ENCODE peak calls at places on chromosomes 3 and 15, in four cellular contexts. I is uterus, Z is upper lobe of left lung, V is Peyer's patch. Y is an unnamed sample.
A peak's percentile ranks its signal among the peaks of the same experiment; 100 is the strongest.

GRCh38 chr15:66461917-66462316 is 35.6 kb downstream of the SNAPC5 start:
- DNase-seq in I (no peak), Z (no peak), V (no peak), Y (no peak)

GRCh38 chr15:25742421-25743159 is 120.5 kb downstream of the ATP10A start:
- DNase-seq in I (no peak), Z (no peak), V (no peak), Y (no peak)

GRCh38 chr3:62261800-62262199 is 111.5 kb downstream of the FEZF2 start:
- DNase-seq in I (no peak), Z (no peak), V (no peak), Y (no peak)

GRCh38 chr15:40300771-40301170 is 7.0 kb downstream of the PLCB2 start:
- DNase-seq in I (no peak), Z (no peak), V (no peak), Y (no peak)

GRCh38 chr15:38217788-38218609 is 34.6 kb upstream of the SPRED1 start:
- DNase-seq in I (no peak), Z (no peak), V (no peak), Y (no peak)

GRCh38 chr3:65107174-65107573 is 419.4 kb upstream of the ADAMTS9 start:
- DNase-seq in I (peak; percentile 31), Z (no peak), V (no peak), Y (no peak)

GRCh38 chr15:88218557-88219214 is 37.9 kb downstream of the NTRK3 start:
- DNase-seq in I (no peak), Z (no peak), V (no peak), Y (no peak)

GRCh38 chr3:179885950-179886349 is 150.8 kb downstream of the PEX5L start:
- DNase-seq in I (no peak), Z (no peak), V (no peak), Y (no peak)

GRCh38 chr15:79811406-79812405 is 85.1 kb downstream of the MTHFS start:
- DNase-seq in I (no peak), Z (peak; percentile 73), V (no peak), Y (peak; percentile 64)

GRCh38 chr3:123406598-123406997 is 42.3 kb downstream of the ADCY5 start:
- DNase-seq in I (peak; percentile 77), Z (no peak), V (peak; percentile 45), Y (no peak)

GRCh38 chr3:15330031-15330596 is 2.3 kb downstream of the SH3BP5 start:
- DNase-seq in I (peak; percentile 93), Z (no peak), V (no peak), Y (peak; percentile 91)

GRCh38 chr3:53730565-53730964 is 115.7 kb downstream of the CHDH start:
- DNase-seq in I (peak; percentile 49), Z (no peak), V (no peak), Y (no peak)

GRCh38 chr3:50340404-50341329 is at the start of gene RASSF1:
- DNase-seq in I (peak; percentile 70), Z (peak; percentile 95), V (peak; percentile 84), Y (peak; percentile 96)

GRCh38 chr3:190178779-190179178 is 58.1 kb upstream of the P3H2 start:
- DNase-seq in I (no peak), Z (no peak), V (no peak), Y (no peak)

GRCh38 chr3:149003653-149004305 is 12.4 kb downstream of the GYG1 start:
- DNase-seq in I (no peak), Z (no peak), V (no peak), Y (no peak)

GRCh38 chr3:65793495-65794200 is 245.1 kb downstream of the MAGI1 start:
- DNase-seq in I (no peak), Z (no peak), V (no peak), Y (no peak)

GRCh38 chr3:160704006-160704405 is 27.0 kb downstream of the ARL14 start:
- DNase-seq in I (no peak), Z (no peak), V (no peak), Y (no peak)

GRCh38 chr3:57007513-57008415 is 52.7 kb upstream of the SPATA12 start:
- DNase-seq in I (peak; percentile 83), Z (no peak), V (no peak), Y (peak; percentile 83)

GRCh38 chr3:10945683-10946287 is 46.8 kb upstream of the SLC6A1 start:
- DNase-seq in I (peak; percentile 29), Z (no peak), V (peak; percentile 67), Y (peak; percentile 88)

GRCh38 chr3:186640473-186640818 is 247 bp downstream of the FETUB start:
- DNase-seq in I (no peak), Z (peak; percentile 29), V (no peak), Y (no peak)

GRCh38 chr3:163056874-163057497 is 1560.4 kb downstream of the OTOL1 start:
- DNase-seq in I (peak; percentile 35), Z (no peak), V (no peak), Y (peak; percentile 26)

GRCh38 chr3:120072867-120073525 is 21.3 kb downstream of the GSK3B start:
- DNase-seq in I (no peak), Z (no peak), V (no peak), Y (no peak)

GRCh38 chr3:40752492-40752891 is 227.7 kb downstream of the ZNF621 start:
- DNase-seq in I (no peak), Z (no peak), V (no peak), Y (no peak)

GRCh38 chr3:150106752-150107428 is 136.2 kb upstream of the PFN2 start:
- DNase-seq in I (no peak), Z (no peak), V (no peak), Y (no peak)

GRCh38 chr3:43737001-43737440 is 46.3 kb downstream of the ABHD5 start:
- DNase-seq in I (no peak), Z (no peak), V (peak; percentile 57), Y (no peak)

GRCh38 chr15:100236981-100237720 is 104.6 kb downstream of the ADAMTS17 start:
- DNase-seq in I (no peak), Z (no peak), V (no peak), Y (no peak)

GRCh38 chr15:70274255-70274654 is 176.5 kb upstream of the TLE3 start:
- DNase-seq in I (no peak), Z (no peak), V (no peak), Y (no peak)

GRCh38 chr15:101617390-101617965 is 34.7 kb downstream of the TM2D3 start:
- DNase-seq in I (no peak), Z (peak; percentile 37), V (no peak), Y (no peak)

GRCh38 chr3:31456373-31456772 is 76.4 kb upstream of the STT3B start:
- DNase-seq in I (no peak), Z (no peak), V (no peak), Y (peak; percentile 35)

GRCh38 chr3:707041-707440 is 385.8 kb upstream of the CNTN6 start:
- DNase-seq in I (no peak), Z (no peak), V (no peak), Y (no peak)

GRCh38 chr3:117097356-117097755 is 387.8 kb downstream of the TUSC7 start:
- DNase-seq in I (no peak), Z (no peak), V (no peak), Y (no peak)

GRCh38 chr3:69120879-69121464 is 1.4 kb downstream of the LMOD3 start:
- DNase-seq in I (peak; percentile 72), Z (no peak), V (no peak), Y (peak; percentile 93)

GRCh38 chr3:39705351-39705900 is 104.0 kb upstream of the MYRIP start:
- DNase-seq in I (no peak), Z (no peak), V (no peak), Y (no peak)

GRCh38 chr3:15102256-15102655 is 3.3 kb upstream of the RBSN start:
- DNase-seq in I (peak; percentile 21), Z (peak; percentile 86), V (peak; percentile 66), Y (peak; percentile 68)

GRCh38 chr15:33494306-33494705 is 183.5 kb downstream of the RYR3 start:
- DNase-seq in I (no peak), Z (no peak), V (no peak), Y (no peak)

GRCh38 chr3:18559323-18559972 is 134.3 kb upstream of the SATB1 start:
- DNase-seq in I (no peak), Z (no peak), V (no peak), Y (no peak)

GRCh38 chr3:72906154-72906553 is 18.3 kb downstream of the GXYLT2 start:
- DNase-seq in I (no peak), Z (no peak), V (no peak), Y (peak; percentile 66)

GRCh38 chr3:69691860-69692259 is 47.4 kb upstream of the MITF start:
- DNase-seq in I (no peak), Z (no peak), V (no peak), Y (no peak)

GRCh38 chr3:58022490-58022889 is 14.3 kb downstream of the FLNB start:
- DNase-seq in I (no peak), Z (no peak), V (no peak), Y (no peak)

GRCh38 chr3:126146525-126147146 is 33.8 kb downstream of the ALDH1L1 start:
- DNase-seq in I (no peak), Z (no peak), V (peak; percentile 32), Y (peak; percentile 80)

DNA sequence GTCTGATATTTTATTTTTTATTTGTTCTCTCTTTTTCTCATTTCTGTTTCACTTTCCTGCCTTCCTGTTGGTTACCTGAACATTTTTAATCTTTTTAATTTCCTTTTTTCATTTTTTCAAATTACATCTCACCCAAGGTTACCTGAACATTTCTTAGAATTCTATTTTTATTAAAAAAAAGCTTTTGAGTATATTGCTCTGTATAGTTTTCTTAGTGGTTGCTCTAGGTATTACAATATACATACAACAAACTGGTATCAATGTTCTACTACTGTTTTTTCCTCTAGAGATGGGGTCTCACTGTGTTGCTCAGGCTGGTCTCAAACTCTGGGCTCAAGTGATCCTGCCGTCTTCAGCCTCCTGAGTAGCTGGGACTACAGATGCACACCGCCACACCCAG is 79.4 kb downstream of the DHX30 start:
- DNase-seq in I (no peak), Z (no peak), V (no peak), Y (no peak)
- TF ChIP-seq CTCF in I (no peak), Z (no peak), V (no peak), Y (no peak)

GRCh38 chr3:13879946-13880810 is at the start of gene WNT7A:
- DNase-seq in I (no peak), Z (peak; percentile 90), V (no peak), Y (no peak)
- H3K4me3 ChIP-seq in I (no peak within 1 kb of the TSS), Z (no peak within 1 kb of the TSS), V (no peak within 1 kb of the TSS), Y (no peak within 1 kb of the TSS)

DNA sequence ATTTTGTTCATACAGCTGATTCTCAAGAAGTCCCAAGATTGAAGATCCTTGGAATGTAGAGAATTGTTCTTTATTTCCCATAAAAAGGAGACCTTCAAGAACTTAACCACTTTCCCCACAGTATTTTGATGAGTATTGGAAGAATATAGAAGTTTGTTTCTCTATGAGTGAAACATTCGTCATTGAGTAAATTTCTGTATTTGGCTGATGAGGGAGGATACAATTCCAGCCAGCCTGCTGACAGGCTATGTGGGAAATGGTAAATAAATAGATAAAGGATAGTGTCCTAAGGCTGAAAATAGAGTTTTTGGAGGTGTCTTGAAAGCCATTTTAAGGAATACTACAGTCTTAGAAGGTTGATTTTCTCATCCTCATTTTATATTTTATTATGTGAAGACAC is 1076.1 kb downstream of the ROBO2 start:
- DNase-seq in I (no peak), Z (no peak), V (no peak), Y (no peak)
- TF ChIP-seq POLR2A in I (no peak), Z (no peak), V (no peak), Y (no peak)

GRCh38 chr3:60949146-60949545 is 302.1 kb downstream of the FHIT start:
- DNase-seq in I (no peak), Z (no peak), V (no peak), Y (no peak)

GRCh38 chr3:60953406-60953805 is 297.8 kb downstream of the FHIT start:
- DNase-seq in I (no peak), Z (no peak), V (no peak), Y (no peak)

GRCh38 chr3:60954049-60954448 is 297.2 kb downstream of the FHIT start:
- DNase-seq in I (no peak), Z (no peak), V (no peak), Y (no peak)

GRCh38 chr3:60948488-60948887 is 302.8 kb downstream of the FHIT start:
- DNase-seq in I (no peak), Z (no peak), V (no peak), Y (no peak)
- TF ChIP-seq CTCF in I (no peak), Z (no peak), V (no peak), Y (no peak)